ENCODE peak calls at places on chromosomes 5 and 9, in eight cellular contexts. L is GM20000; T is RWPE1; X is activated CD8-positive, alpha-beta memory T cell treated with anti-CD3 and anti-CD28 coated beads, Interleukin-2, amount 50 U/mL, for 4 hours; W is GDM1; D is WTC11; E is bronchial epithelial cell; O is cardiac septum. A is an unnamed sample.

GRCh38 chr5:142881727-142882126 is 111.5 kb downstream of the ARHGAP26 start:
- DNase-seq in L (no peak), O (no peak), E (no peak), W (no peak), T (no peak), D (peak), X (no peak), A (no peak)

GRCh38 chr5:149143470-149143869 is 2.2 kb downstream of the ABLIM3 start:
- DNase-seq in W (no peak), D (no peak), O (no peak), L (no peak), E (peak), X (no peak), T (no peak), A (peak)

GRCh38 chr5:148967783-148968182 is 95.1 kb downstream of the SH3TC2 start:
- DNase-seq in X (no peak), D (no peak), O (no peak), W (no peak), L (no peak), T (no peak), E (no peak), A (no peak)

GRCh38 chr9:125600194-125600593 is 106.8 kb downstream of the MAPKAP1 start:
- DNase-seq in T (no peak), W (no peak), E (no peak), L (no peak), X (no peak), O (no peak), D (no peak), A (no peak)

GRCh38 chr9:136854113-136854841 is 2.1 kb downstream of the MAMDC4 start:
- DNase-seq in E (no peak), O (no peak), X (peak), T (no peak), D (peak), L (no peak), W (no peak), A (no peak)

GRCh38 chr9:115694991-115695390 is 458.6 kb upstream of the PAPPA start:
- DNase-seq in D (no peak), W (no peak), T (no peak), X (no peak), O (no peak), E (no peak), L (no peak), A (no peak)

GRCh38 chr9:130630506-130631330 is 33.7 kb upstream of the PRDM12 start:
- DNase-seq in O (peak), T (no peak), X (no peak), E (no peak), D (no peak), L (no peak), W (no peak), A (no peak)

GRCh38 chr5:32251864-32252458 is 60.8 kb downstream of the MTMR12 start:
- DNase-seq in E (no peak), L (no peak), X (no peak), D (no peak), O (no peak), W (no peak), T (no peak), A (no peak)

GRCh38 chr5:7745882-7746735 is 104.8 kb downstream of the CFAP90 start:
- DNase-seq in W (peak), O (no peak), E (peak), T (peak), X (peak), D (peak), L (peak), A (peak)

GRCh38 chr9:113604393-113604792 is 140.9 kb downstream of the RGS3 start:
- DNase-seq in X (no peak), T (no peak), O (no peak), W (no peak), E (no peak), L (no peak), D (no peak), A (no peak)

GRCh38 chr5:172007153-172007794 is 836 bp upstream of the FBXW11 start:
- DNase-seq in E (peak), L (no peak), X (peak), T (no peak), D (no peak), W (no peak), O (no peak), A (no peak)

GRCh38 chr5:169218862-169219261 is 82.1 kb downstream of the SLIT3 start:
- DNase-seq in T (no peak), X (no peak), L (no peak), D (no peak), O (no peak), W (no peak), E (no peak), A (no peak)

GRCh38 chr9:128707446-128707845 is 5.1 kb downstream of the PKN3 start:
- DNase-seq in E (no peak), W (no peak), L (no peak), X (no peak), T (no peak), D (peak), O (no peak), A (no peak)

GRCh38 chr9:130986311-130986940 is 22.5 kb upstream of the LAMC3 start:
- DNase-seq in O (no peak), L (no peak), X (no peak), W (no peak), T (no peak), E (no peak), D (no peak), A (no peak)

GRCh38 chr9:128685636-128686489 is 3.2 kb upstream of the SET start:
- DNase-seq in E (no peak), O (no peak), T (no peak), L (peak), D (no peak), W (peak), X (peak), A (no peak)

GRCh38 chr5:137751869-137752491 is 2.2 kb downstream of the HNRNPA0 start:
- DNase-seq in X (no peak), O (no peak), D (no peak), E (peak), T (no peak), W (no peak), L (no peak), A (peak)